ENCODE peak calls at places on chromosomes 3 and 15, in seven cellular contexts. One of them, this sample, is unnamed.

GRCh38 chr3:98968824-98969223 is 67.3 kb upstream of the DCBLD2 start:
- DNase-seq in breast epithelium: no peak
- DNase-seq in thyroid gland: no peak
- DNase-seq in heart left ventricle: no peak
- DNase-seq in vagina: no peak
- DNase-seq in ovary: no peak
- DNase-seq in spleen: no peak
- DNase-seq in this sample: no peak

GRCh38 chr15:55742498-55742926 is 440 bp downstream of the PRTG start:
- DNase-seq in breast epithelium: no peak
- DNase-seq in thyroid gland: peak
- DNase-seq in heart left ventricle: peak
- DNase-seq in vagina: no peak
- DNase-seq in ovary: no peak
- DNase-seq in spleen: no peak
- DNase-seq in this sample: peak

GRCh38 chr3:185309309-185309708 is 53.6 kb upstream of the MAP3K13 start:
- DNase-seq in breast epithelium: no peak
- DNase-seq in thyroid gland: no peak
- DNase-seq in heart left ventricle: no peak
- DNase-seq in vagina: no peak
- DNase-seq in ovary: no peak
- DNase-seq in spleen: no peak
- DNase-seq in this sample: peak

GRCh38 chr3:150736903-150737832 is 25.8 kb downstream of the SIAH2 start:
- DNase-seq in breast epithelium: no peak
- DNase-seq in thyroid gland: no peak
- DNase-seq in heart left ventricle: no peak
- DNase-seq in vagina: no peak
- DNase-seq in ovary: no peak
- DNase-seq in spleen: no peak
- DNase-seq in this sample: no peak

GRCh38 chr3:29708884-29709283 is 428.0 kb downstream of the RBMS3 start:
- DNase-seq in breast epithelium: no peak
- DNase-seq in thyroid gland: no peak
- DNase-seq in heart left ventricle: no peak
- DNase-seq in vagina: no peak
- DNase-seq in ovary: no peak
- DNase-seq in spleen: no peak
- DNase-seq in this sample: no peak

GRCh38 chr3:186261638-186262037 is 100.4 kb downstream of the DGKG start:
- DNase-seq in breast epithelium: no peak
- DNase-seq in thyroid gland: no peak
- DNase-seq in heart left ventricle: no peak
- DNase-seq in vagina: no peak
- DNase-seq in ovary: no peak
- DNase-seq in spleen: no peak
- DNase-seq in this sample: no peak

GRCh38 chr3:58332575-58333179 is at the start of gene PXK:
- DNase-seq in breast epithelium: peak
- DNase-seq in thyroid gland: peak
- DNase-seq in heart left ventricle: peak
- DNase-seq in vagina: no peak
- DNase-seq in ovary: peak
- DNase-seq in spleen: peak
- DNase-seq in this sample: peak

GRCh38 chr15:27851811-27852210 is 247.3 kb downstream of the OCA2 start:
- DNase-seq in breast epithelium: no peak
- DNase-seq in thyroid gland: no peak
- DNase-seq in heart left ventricle: no peak
- DNase-seq in vagina: peak
- DNase-seq in ovary: no peak
- DNase-seq in spleen: no peak
- DNase-seq in this sample: no peak

GRCh38 chr15:81115054-81115939 is 18.8 kb upstream of the CFAP161 start:
- DNase-seq in breast epithelium: no peak
- DNase-seq in thyroid gland: no peak
- DNase-seq in heart left ventricle: no peak
- DNase-seq in vagina: no peak
- DNase-seq in ovary: no peak
- DNase-seq in spleen: no peak
- DNase-seq in this sample: no peak

GRCh38 chr15:83858820-83859505 is 205.0 kb downstream of the ADAMTSL3 start:
- DNase-seq in breast epithelium: no peak
- DNase-seq in thyroid gland: no peak
- DNase-seq in heart left ventricle: no peak
- DNase-seq in vagina: no peak
- DNase-seq in ovary: no peak
- DNase-seq in spleen: no peak
- DNase-seq in this sample: no peak

GRCh38 chr3:140568842-140569520 is 108.9 kb upstream of the TRIM42 start:
- DNase-seq in breast epithelium: peak
- DNase-seq in thyroid gland: peak
- DNase-seq in heart left ventricle: peak
- DNase-seq in vagina: no peak
- DNase-seq in ovary: peak
- DNase-seq in spleen: no peak
- DNase-seq in this sample: peak

GRCh38 chr3:86388848-86389247 is 602.1 kb downstream of the VGLL3 start:
- DNase-seq in breast epithelium: no peak
- DNase-seq in thyroid gland: no peak
- DNase-seq in heart left ventricle: no peak
- DNase-seq in vagina: no peak
- DNase-seq in ovary: no peak
- DNase-seq in spleen: no peak
- DNase-seq in this sample: no peak

GRCh38 chr3:197216169-197216860 is 82.1 kb downstream of the DLG1 start:
- DNase-seq in breast epithelium: no peak
- DNase-seq in thyroid gland: no peak
- DNase-seq in heart left ventricle: no peak
- DNase-seq in vagina: no peak
- DNase-seq in ovary: no peak
- DNase-seq in spleen: no peak
- DNase-seq in this sample: no peak

GRCh38 chr3:126127452-126127851 is 43.5 kb upstream of the SLC41A3 start:
- DNase-seq in breast epithelium: peak
- DNase-seq in thyroid gland: no peak
- DNase-seq in heart left ventricle: no peak
- DNase-seq in vagina: no peak
- DNase-seq in ovary: no peak
- DNase-seq in spleen: peak
- DNase-seq in this sample: no peak

GRCh38 chr3:33315826-33316225 is 38.6 kb downstream of the FBXL2 start:
- DNase-seq in breast epithelium: no peak
- DNase-seq in thyroid gland: no peak
- DNase-seq in heart left ventricle: no peak
- DNase-seq in vagina: no peak
- DNase-seq in ovary: no peak
- DNase-seq in spleen: no peak
- DNase-seq in this sample: no peak

GRCh38 chr3:10551821-10552630 is 46.6 kb upstream of the ATP2B2 start:
- DNase-seq in breast epithelium: peak
- DNase-seq in thyroid gland: no peak
- DNase-seq in heart left ventricle: no peak
- DNase-seq in vagina: peak
- DNase-seq in ovary: no peak
- DNase-seq in spleen: no peak
- DNase-seq in this sample: peak

GRCh38 chr3:71348831-71349230 is 234.7 kb downstream of the FOXP1 start:
- DNase-seq in breast epithelium: no peak
- DNase-seq in thyroid gland: no peak
- DNase-seq in heart left ventricle: no peak
- DNase-seq in vagina: no peak
- DNase-seq in ovary: no peak
- DNase-seq in spleen: no peak
- DNase-seq in this sample: no peak

GRCh38 chr15:62560943-62561571 is 396.0 kb upstream of the C2CD4B start:
- DNase-seq in breast epithelium: no peak
- DNase-seq in thyroid gland: no peak
- DNase-seq in heart left ventricle: no peak
- DNase-seq in vagina: no peak
- DNase-seq in ovary: no peak
- DNase-seq in spleen: no peak
- DNase-seq in this sample: no peak

GRCh38 chr15:62558640-62559039 is 393.6 kb upstream of the C2CD4B start:
- DNase-seq in breast epithelium: no peak
- DNase-seq in thyroid gland: no peak
- DNase-seq in heart left ventricle: no peak
- DNase-seq in vagina: no peak
- DNase-seq in ovary: no peak
- DNase-seq in spleen: no peak
- DNase-seq in this sample: no peak

GRCh38 chr15:62564889-62565288 is 399.8 kb upstream of the C2CD4B start:
- DNase-seq in breast epithelium: no peak
- DNase-seq in thyroid gland: no peak
- DNase-seq in heart left ventricle: no peak
- DNase-seq in vagina: no peak
- DNase-seq in ovary: no peak
- DNase-seq in spleen: no peak
- DNase-seq in this sample: no peak

GRCh38 chr15:62559049-62559733 is 394.1 kb upstream of the C2CD4B start:
- DNase-seq in breast epithelium: no peak
- DNase-seq in thyroid gland: peak
- DNase-seq in heart left ventricle: peak
- DNase-seq in vagina: no peak
- DNase-seq in ovary: peak
- DNase-seq in spleen: no peak
- DNase-seq in this sample: peak

GRCh38 chr15:62561572-62561970 is 396.5 kb upstream of the C2CD4B start:
- DNase-seq in breast epithelium: no peak
- DNase-seq in thyroid gland: no peak
- DNase-seq in heart left ventricle: no peak
- DNase-seq in vagina: no peak
- DNase-seq in ovary: no peak
- DNase-seq in spleen: no peak
- DNase-seq in this sample: no peak
- TF ChIP-seq POLR2A in breast epithelium: no peak
- TF ChIP-seq POLR2A in thyroid gland: no peak
- TF ChIP-seq POLR2A in heart left ventricle: no peak
- TF ChIP-seq POLR2A in vagina: no peak
- TF ChIP-seq POLR2A in ovary: no peak
- TF ChIP-seq POLR2A in spleen: no peak
- TF ChIP-seq POLR2A in this sample: no peak

DNA sequence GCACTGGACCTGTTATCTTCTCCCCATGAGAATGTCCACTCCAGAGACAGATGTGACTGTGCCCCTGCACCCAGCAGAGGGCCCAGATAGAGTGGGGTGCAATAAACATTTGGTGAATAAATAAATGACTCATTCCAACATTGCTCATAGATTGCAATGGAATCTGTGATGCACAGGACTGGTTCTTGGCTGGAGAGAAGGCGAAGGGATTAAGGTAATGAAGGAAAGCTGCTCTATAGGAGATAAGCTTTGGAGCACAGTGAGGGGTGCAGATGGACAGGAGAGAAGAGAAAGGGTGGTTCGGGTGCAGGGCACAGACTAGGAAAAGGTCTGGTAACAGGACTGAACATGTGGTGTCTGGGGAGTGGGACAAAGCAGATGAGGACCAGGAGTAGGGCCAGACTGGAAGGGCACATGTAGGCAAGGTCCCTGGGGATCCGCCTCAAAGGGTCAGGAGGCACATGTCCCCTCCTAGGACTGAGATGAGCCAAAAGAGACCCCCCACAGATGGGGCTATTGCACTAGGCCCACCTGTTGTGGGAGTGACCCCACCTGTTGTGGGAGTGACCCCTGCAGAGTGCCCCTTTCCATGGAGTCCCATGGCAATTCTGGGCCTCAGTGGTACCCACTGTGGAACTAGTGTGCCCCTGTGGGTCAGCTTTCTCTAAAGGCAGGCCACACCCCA is 17.5 kb upstream of the POC1A start:
- DNase-seq in breast epithelium: no peak
- DNase-seq in thyroid gland: no peak
- DNase-seq in heart left ventricle: no peak
- DNase-seq in vagina: no peak
- DNase-seq in ovary: no peak
- DNase-seq in spleen: peak
- DNase-seq in this sample: no peak
- H3K27ac ChIP-seq in breast epithelium: no peak
- H3K27ac ChIP-seq in thyroid gland: no peak
- H3K27ac ChIP-seq in heart left ventricle: no peak
- H3K27ac ChIP-seq in vagina: no peak
- H3K27ac ChIP-seq in ovary: no peak
- H3K27ac ChIP-seq in spleen: no peak
- H3K27ac ChIP-seq in this sample: no peak

GRCh38 chr15:58666957-58667356 is 82.5 kb downstream of the ADAM10 start:
- DNase-seq in breast epithelium: no peak
- DNase-seq in thyroid gland: no peak
- DNase-seq in heart left ventricle: no peak
- DNase-seq in vagina: no peak
- DNase-seq in ovary: no peak
- DNase-seq in spleen: no peak
- DNase-seq in this sample: no peak

GRCh38 chr15:58669108-58669507 is 80.4 kb downstream of the ADAM10 start:
- DNase-seq in breast epithelium: no peak
- DNase-seq in thyroid gland: no peak
- DNase-seq in heart left ventricle: no peak
- DNase-seq in vagina: no peak
- DNase-seq in ovary: no peak
- DNase-seq in spleen: no peak
- DNase-seq in this sample: no peak

DNA sequence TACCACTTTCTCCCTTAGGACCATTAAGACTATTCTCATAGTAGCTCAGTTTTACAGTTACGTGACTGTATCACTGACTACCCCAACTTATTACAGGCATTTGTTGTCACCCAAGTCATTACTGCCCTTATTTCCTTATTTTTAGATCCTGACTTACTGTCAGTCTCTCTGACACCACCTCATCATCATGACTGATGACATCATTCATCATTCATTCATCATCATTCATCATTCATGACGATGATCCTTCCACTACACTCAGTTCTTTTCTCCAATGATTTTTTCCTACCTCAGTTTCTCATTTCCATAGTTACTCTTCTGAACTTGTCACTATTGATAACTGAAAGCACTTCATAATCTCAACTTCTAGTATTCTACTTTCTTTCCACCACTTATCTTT is 83.8 kb downstream of the ADAM10 start:
- DNase-seq in breast epithelium: no peak
- DNase-seq in thyroid gland: no peak
- DNase-seq in heart left ventricle: no peak
- DNase-seq in vagina: no peak
- DNase-seq in ovary: no peak
- DNase-seq in spleen: no peak
- DNase-seq in this sample: no peak
- TF ChIP-seq POLR2A in breast epithelium: no peak
- TF ChIP-seq POLR2A in thyroid gland: no peak
- TF ChIP-seq POLR2A in heart left ventricle: no peak
- TF ChIP-seq POLR2A in vagina: no peak
- TF ChIP-seq POLR2A in ovary: no peak
- TF ChIP-seq POLR2A in spleen: no peak
- TF ChIP-seq POLR2A in this sample: no peak

GRCh38 chr3:104275199-104275598 is 1091.5 kb upstream of the ALCAM start:
- DNase-seq in breast epithelium: no peak
- DNase-seq in thyroid gland: no peak
- DNase-seq in heart left ventricle: no peak
- DNase-seq in vagina: no peak
- DNase-seq in ovary: no peak
- DNase-seq in spleen: no peak
- DNase-seq in this sample: no peak

GRCh38 chr3:104281713-104282112 is 1085.0 kb upstream of the ALCAM start:
- DNase-seq in breast epithelium: no peak
- DNase-seq in thyroid gland: no peak
- DNase-seq in heart left ventricle: no peak
- DNase-seq in vagina: no peak
- DNase-seq in ovary: no peak
- DNase-seq in spleen: no peak
- DNase-seq in this sample: no peak

GRCh38 chr3:104279617-104280016 is 1087.1 kb upstream of the ALCAM start:
- DNase-seq in breast epithelium: no peak
- DNase-seq in thyroid gland: no peak
- DNase-seq in heart left ventricle: no peak
- DNase-seq in vagina: no peak
- DNase-seq in ovary: no peak
- DNase-seq in spleen: no peak
- DNase-seq in this sample: no peak
- H3K27ac ChIP-seq in breast epithelium: no peak
- H3K27ac ChIP-seq in thyroid gland: no peak
- H3K27ac ChIP-seq in heart left ventricle: no peak
- H3K27ac ChIP-seq in vagina: no peak
- H3K27ac ChIP-seq in ovary: no peak
- H3K27ac ChIP-seq in spleen: no peak
- H3K27ac ChIP-seq in this sample: no peak

This sample was measured in testis.